ENCODE peak calls at places on chromosomes 3 and 15, in six cellular contexts. P, F, O, V, D and A are unnamed samples.

GRCh38 chr3:12898290-12898979 is 57.1 kb upstream of the RPL32 start:
- DNase-seq in F (no peak), O (no peak), P (no peak), D (no peak), V (no peak), A (no peak)

GRCh38 chr3:146184616-146185015 is 23.6 kb upstream of the PLOD2 start:
- DNase-seq in O (peak; percentile 28), F (peak; percentile 39), V (peak; percentile 52), P (no peak), D (no peak), A (peak; percentile 89)

GRCh38 chr3:23809294-23809693 is 3.5 kb downstream of the UBE2E1 start:
- DNase-seq in P (no peak), O (no peak), F (no peak), D (no peak), V (no peak), A (peak; percentile 19)

GRCh38 chr3:46110701-46111493 is 83.6 kb upstream of the XCR1 start:
- DNase-seq in V (peak; percentile 87), P (no peak), O (peak; percentile 67), F (no peak), D (peak; percentile 50), A (peak; percentile 55)

GRCh38 chr3:143287403-143287802 is 167.8 kb downstream of the CHST2 start:
- DNase-seq in F (no peak), P (no peak), D (no peak), V (peak; percentile 67), O (no peak), A (peak; percentile 31)

GRCh38 chr3:50515565-50516047 is 12.2 kb upstream of the CACNA2D2 start:
- DNase-seq in F (no peak), D (peak; percentile 23), O (no peak), P (no peak), V (no peak), A (no peak)

GRCh38 chr3:129587559-129588210 is 18.8 kb downstream of the PLXND1 start:
- DNase-seq in F (no peak), D (no peak), O (no peak), P (no peak), V (no peak), A (no peak)

GRCh38 chr3:123071146-123071545 is 4.3 kb downstream of the PDIA5 start:
- DNase-seq in D (peak; percentile 68), F (no peak), P (no peak), V (peak; percentile 59), O (no peak), A (no peak)

GRCh38 chr3:190013943-190014924 is 106.5 kb downstream of the P3H2 start:
- DNase-seq in V (peak; percentile 79), F (no peak), D (no peak), O (no peak), P (no peak), A (peak; percentile 62)

GRCh38 chr3:184029456-184029950 is 2.0 kb upstream of the HTR3D start:
- DNase-seq in O (no peak), F (no peak), D (no peak), P (no peak), V (no peak), A (no peak)

DNA sequence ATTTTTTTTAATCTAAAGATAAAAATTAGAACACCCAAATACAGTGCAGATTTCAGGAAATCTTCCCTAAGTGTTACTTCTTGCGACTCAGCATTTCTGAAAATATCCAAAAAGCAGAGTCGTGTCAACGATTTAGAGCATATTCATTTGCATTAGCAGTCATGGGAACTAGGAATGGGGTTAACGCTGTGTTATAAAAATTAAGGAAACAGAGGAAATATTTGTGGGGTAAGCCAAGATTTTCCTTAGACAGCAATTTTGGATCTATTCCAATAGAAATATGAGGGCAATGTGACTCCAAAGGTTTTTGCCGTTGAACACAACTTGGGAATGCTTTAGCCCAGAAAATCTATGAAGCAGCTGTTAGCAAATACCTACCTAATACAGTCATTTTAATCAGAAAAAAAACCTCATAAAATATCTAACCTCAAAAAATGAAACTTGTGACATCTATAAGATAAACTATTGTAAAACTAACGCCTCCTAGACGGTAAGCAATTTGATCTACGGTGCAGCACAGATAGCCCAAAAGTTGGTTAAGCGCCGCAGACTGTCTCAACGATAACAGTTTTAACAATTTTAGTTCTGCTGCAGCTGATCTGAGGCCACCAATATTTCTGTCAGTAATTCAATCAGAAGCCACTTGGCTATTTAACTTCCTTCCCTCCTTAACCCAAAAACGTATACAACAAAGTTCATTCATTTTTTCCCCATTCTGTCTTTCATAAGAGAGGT is 5.8 kb upstream of the ATP11B start:
- DNase-seq in F (no peak), P (no peak), V (peak; percentile 69), O (no peak), D (no peak), A (no peak)
- TF ChIP-seq CTCF in F (no peak), P (no peak), V (no peak), O (no peak), D (no peak), A (no peak)

GRCh38 chr15:75904241-75904631 is 558 bp downstream of the FBXO22 start:
- DNase-seq in D (peak; percentile 44), O (peak; percentile 18), P (no peak), F (peak; percentile 29), V (peak; percentile 51), A (peak; percentile 26)

GRCh38 chr15:75902129-75902557 is 1.5 kb upstream of the FBXO22 start:
- DNase-seq in O (no peak), D (peak; percentile 44), P (no peak), V (no peak), F (no peak), A (no peak)

GRCh38 chr15:75903331-75904240 is at the start of gene FBXO22:
- DNase-seq in F (peak; percentile 95), V (peak; percentile 91), P (peak; percentile 65), O (peak; percentile 85), D (peak; percentile 92), A (peak; percentile 80)

GRCh38 chr15:75900577-75900976 is 3.1 kb upstream of the FBXO22 start:
- DNase-seq in F (no peak), P (no peak), V (no peak), D (no peak), O (no peak), A (no peak)

DNA sequence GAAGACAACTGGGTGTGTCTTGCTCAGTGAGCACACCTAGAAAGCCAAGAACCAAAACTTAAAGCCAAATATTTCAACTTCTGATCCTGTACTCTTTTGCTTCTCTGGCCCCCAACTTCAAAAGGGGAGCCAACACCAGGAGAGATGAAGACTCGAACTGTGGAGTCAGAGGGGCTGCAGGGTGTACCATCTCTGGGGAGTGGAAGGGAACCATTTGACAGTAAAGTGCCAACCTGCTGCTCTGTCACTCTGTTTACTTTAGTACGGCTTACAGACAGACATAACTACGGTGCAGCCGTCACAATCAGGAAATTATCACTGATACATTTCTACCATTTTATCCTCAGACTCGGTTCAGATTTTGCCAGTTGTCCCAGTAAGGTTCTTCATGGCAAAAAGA is 1.6 kb downstream of the FBXO22 start:
- DNase-seq in O (no peak), F (no peak), P (no peak), D (no peak), V (no peak), A (no peak)
- H3K4me3 ChIP-seq in O (no peak overlapping the region), F (no peak overlapping the region), P (peak overlapping the region; percentile 27), D (no peak overlapping the region), V (peak overlapping the region; percentile 36), A (no peak overlapping the region)

DNA sequence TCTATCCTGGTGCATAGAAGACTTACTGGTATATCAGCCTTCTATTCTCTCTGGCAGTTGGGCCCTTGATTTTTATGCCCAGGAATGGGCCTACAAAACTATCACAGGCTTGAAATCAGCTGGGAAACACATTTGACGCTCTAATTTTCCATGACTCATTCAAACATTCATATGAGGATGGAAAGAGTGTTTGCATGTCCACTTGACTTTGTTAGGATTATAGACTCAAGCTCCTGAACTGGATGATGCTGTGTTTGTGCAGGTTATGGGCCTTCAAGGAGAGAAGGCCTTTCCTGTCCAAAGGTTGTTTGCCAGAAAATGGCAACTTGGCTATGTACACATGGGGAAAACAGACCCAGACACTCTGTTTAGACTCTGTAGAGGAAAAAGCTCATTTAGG is 219.9 kb downstream of the GAP43 start:
- DNase-seq in P (no peak), F (no peak), O (no peak), D (no peak), V (no peak), A (no peak)
- H3K27me3 ChIP-seq in P (no peaks in the 10 kb centered on the region), F (no peaks in the 10 kb centered on the region), O (no peaks in the 10 kb centered on the region), D (no peaks in the 10 kb centered on the region), V (no peaks in the 10 kb centered on the region), A (no peaks in the 10 kb centered on the region)

GRCh38 chr15:98854496-98854895 is 153.1 kb downstream of the PGPEP1L start:
- DNase-seq in O (peak; percentile 67), F (peak; percentile 57), P (no peak), D (no peak), V (no peak), A (no peak)

GRCh38 chr15:98853593-98854420 is 153.8 kb downstream of the PGPEP1L start:
- DNase-seq in D (no peak), P (no peak), V (no peak), O (peak; percentile 40), F (no peak), A (peak; percentile 65)

GRCh38 chr15:98856540-98856907 is 151.1 kb downstream of the PGPEP1L start:
- DNase-seq in F (no peak), V (peak; percentile 94), O (no peak), P (peak; percentile 90), D (no peak), A (peak; percentile 70)

GRCh38 chr15:98855815-98856539 is 151.6 kb downstream of the PGPEP1L start:
- DNase-seq in O (no peak), D (peak; percentile 65), P (no peak), V (no peak), F (no peak), A (no peak)

GRCh38 chr15:98855067-98855814 is 152.4 kb downstream of the PGPEP1L start:
- DNase-seq in P (no peak), O (no peak), V (no peak), D (no peak), F (no peak), A (no peak)
- TF ChIP-seq CTCF in P (no peak), O (no peak), V (no peak), D (no peak), F (no peak), A (peak; percentile 8)

DNA sequence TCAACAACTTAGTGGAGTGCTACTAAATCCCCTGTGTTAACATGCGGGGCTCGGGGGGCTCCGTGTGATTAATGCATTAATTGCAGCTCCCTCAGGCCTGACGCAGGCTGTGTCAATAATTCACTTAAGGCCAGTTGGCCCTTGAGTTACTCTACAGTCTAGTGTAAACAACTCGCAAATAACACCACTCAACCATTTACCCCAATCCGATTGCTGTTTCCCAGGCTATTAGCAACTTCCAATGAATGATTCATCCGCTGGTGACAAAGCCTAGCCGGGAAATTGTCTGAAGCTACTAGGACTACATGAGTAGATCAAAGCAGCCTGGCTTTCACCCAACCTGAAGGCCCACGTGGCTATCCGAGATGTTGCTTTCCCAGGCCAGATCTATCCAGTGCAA is 121.3 kb upstream of the SOX14 start:
- DNase-seq in F (no peak), D (peak; percentile 15), V (no peak), O (no peak), P (no peak), A (peak; percentile 33)
- H3K4me3 ChIP-seq in F (no peak overlapping the region), D (no peak overlapping the region), V (no peak overlapping the region), O (no peak overlapping the region), P (no peak overlapping the region), A (no peak overlapping the region)